ENCODE peak calls at places on chromosomes 6 and 20, in four cellular contexts. J is NCI-H2081, D is left ventricle myocardium inferior, U is foreskin fibroblast. Z is an unnamed sample.
A peak's percentile ranks its signal among the peaks of the same experiment; 100 is the strongest.

GRCh38 chr20:57445298-57445697 is 54.1 kb downstream of the RBM38 start:
- DNase-seq in J (no peak), D (peak; percentile 51), U (peak; percentile 68), Z (no peak)

GRCh38 chr6:30903236-30903635 is 4.8 kb upstream of the GTF2H4 start:
- DNase-seq in J (no peak), D (no peak), U (no peak), Z (no peak)

GRCh38 chr6:27894839-27895762 is 17.1 kb downstream of the OR2B2 start:
- DNase-seq in J (peak; percentile 84), D (no peak), U (peak; percentile 73), Z (peak; percentile 22)

GRCh38 chr6:52595000-52595795 is 18.3 kb upstream of the TRAM2 start:
- DNase-seq in J (no peak), D (peak; percentile 34), U (peak; percentile 93), Z (no peak)

GRCh38 chr20:18727032-18727508 is 86.5 kb upstream of the SCP2D1 start:
- DNase-seq in J (peak; percentile 37), D (no peak), U (no peak), Z (no peak)

GRCh38 chr6:43699564-43700186 is 12.1 kb upstream of the MRPS18A start:
- DNase-seq in J (peak; percentile 62), D (no peak), U (peak; percentile 21), Z (no peak)

GRCh38 chr6:152295346-152295745 is 341.8 kb downstream of the SYNE1 start:
- DNase-seq in J (no peak), D (no peak), U (peak; percentile 91), Z (no peak)

GRCh38 chr20:35830264-35830663 is 58.4 kb downstream of the PHF20 start:
- DNase-seq in J (no peak), D (no peak), U (no peak), Z (no peak)

GRCh38 chr20:44979090-44979621 is 12.8 kb downstream of the STK4 start:
- DNase-seq in J (no peak), D (no peak), U (no peak), Z (peak; percentile 66)

GRCh38 chr6:151044465-151045441 is 179.3 kb downstream of the MTHFD1L start:
- DNase-seq in J (peak; percentile 89), D (peak; percentile 51), U (peak; percentile 28), Z (no peak)

GRCh38 chr6:170164271-170164900 is 126.5 kb downstream of the DLL1 start:
- DNase-seq in J (no peak), D (no peak), U (no peak), Z (peak; percentile 4)

GRCh38 chr6:16296061-16296670 is 57.8 kb downstream of the GMPR start:
- DNase-seq in J (no peak), D (no peak), U (no peak), Z (no peak)

GRCh38 chr20:41958391-41958790 is 340.2 kb upstream of the CHD6 start:
- DNase-seq in J (no peak), D (no peak), U (no peak), Z (no peak)

GRCh38 chr20:38880952-38881735 is 45.1 kb upstream of the FAM83D start:
- DNase-seq in J (no peak), D (no peak), U (no peak), Z (no peak)

GRCh38 chr20:24718696-24719095 is 230.4 kb upstream of the CST7 start:
- DNase-seq in J (no peak), D (no peak), U (no peak), Z (no peak)

GRCh38 chr6:30954631-30955366 is 14.0 kb downstream of the MUCL3 start:
- DNase-seq in J (no peak), D (no peak), U (no peak), Z (no peak)

GRCh38 chr20:31869942-31870702 is at the start of the genes DUSP15 and TTLL9:
- DNase-seq in J (no peak), D (peak; percentile 39), U (no peak), Z (no peak)

GRCh38 chr6:137121401-137121997 is 51.9 kb downstream of the IL22RA2 start:
- DNase-seq in J (no peak), D (no peak), U (no peak), Z (no peak)

GRCh38 chr20:1633535-1633934 is 13.7 kb upstream of the SIRPB1 start:
- DNase-seq in J (no peak), D (no peak), U (no peak), Z (no peak)

GRCh38 chr20:29300579-29301551 is 1956.6 kb upstream of the DEFB115 start:
- DNase-seq in J (no peak), D (no peak), U (no peak), Z (no peak)

GRCh38 chr6:157374889-157375443 is 6.0 kb upstream of the ZDHHC14 start:
- DNase-seq in J (no peak), D (no peak), U (no peak), Z (no peak)

GRCh38 chr6:85677243-85677956 is 34.7 kb upstream of the SYNCRIP start:
- DNase-seq in J (no peak), D (no peak), U (no peak), Z (no peak)

GRCh38 chr6:44058617-44059358 is 68.5 kb downstream of the MRPL14 start:
- DNase-seq in J (no peak), D (peak; percentile 77), U (peak; percentile 100), Z (no peak)

GRCh38 chr6:74891358-74891811 is 314.5 kb downstream of the COL12A1 start:
- DNase-seq in J (no peak), D (peak; percentile 22), U (peak; percentile 88), Z (no peak)